ENCODE peak calls at places on chromosomes 1 and 21, in nine cellular contexts. One of them, this sample, is unnamed.

GRCh38 chr21:43287974-43288755 is 119.4 kb downstream of the CRYAA start:
- DNase-seq in Panc1: no peak
- DNase-seq in HCT116: no peak
- DNase-seq in breast epithelium: no peak
- DNase-seq in naive thymus-derived CD4-positive, alpha-beta T cell: no peak
- DNase-seq in globus pallidus: no peak
- DNase-seq in caudate nucleus: no peak
- DNase-seq in transverse colon: no peak
- DNase-seq in CD8-positive, alpha-beta T cell: no peak
- DNase-seq in this sample: no peak

GRCh38 chr1:204141131-204141530 is 10.7 kb downstream of the ETNK2 start:
- DNase-seq in caudate nucleus: no peak
- DNase-seq in CD8-positive, alpha-beta T cell: no peak
- DNase-seq in globus pallidus: no peak
- DNase-seq in transverse colon: no peak
- DNase-seq in naive thymus-derived CD4-positive, alpha-beta T cell: no peak
- DNase-seq in HCT116: no peak
- DNase-seq in breast epithelium: no peak
- DNase-seq in Panc1: no peak
- DNase-seq in this sample: no peak

GRCh38 chr1:184698969-184699368 is 55.7 kb downstream of the EDEM3 start:
- DNase-seq in HCT116: no peak
- DNase-seq in Panc1: no peak
- DNase-seq in caudate nucleus: no peak
- DNase-seq in globus pallidus: no peak
- DNase-seq in transverse colon: no peak
- DNase-seq in CD8-positive, alpha-beta T cell: no peak
- DNase-seq in breast epithelium: no peak
- DNase-seq in naive thymus-derived CD4-positive, alpha-beta T cell: no peak
- DNase-seq in this sample: no peak

GRCh38 chr1:88566615-88567387 is 117.3 kb upstream of the PKN2 start:
- DNase-seq in breast epithelium: no peak
- DNase-seq in HCT116: no peak
- DNase-seq in transverse colon: no peak
- DNase-seq in caudate nucleus: no peak
- DNase-seq in Panc1: no peak
- DNase-seq in globus pallidus: no peak
- DNase-seq in CD8-positive, alpha-beta T cell: no peak
- DNase-seq in naive thymus-derived CD4-positive, alpha-beta T cell: no peak
- DNase-seq in this sample: no peak

GRCh38 chr1:44674113-44675000 is at the start of the genes ARMH1 and TMEM53:
- DNase-seq in naive thymus-derived CD4-positive, alpha-beta T cell: peak; percentile 95
- DNase-seq in globus pallidus: peak; percentile 99
- DNase-seq in HCT116: peak; percentile 98
- DNase-seq in caudate nucleus: peak; percentile 99
- DNase-seq in transverse colon: peak; percentile 99
- DNase-seq in Panc1: peak; percentile 94
- DNase-seq in breast epithelium: peak; percentile 99
- DNase-seq in CD8-positive, alpha-beta T cell: peak; percentile 93
- DNase-seq in this sample: peak; percentile 95

GRCh38 chr1:15452866-15453571 is 3.5 kb upstream of the CELA2A start:
- DNase-seq in caudate nucleus: no peak
- DNase-seq in transverse colon: no peak
- DNase-seq in CD8-positive, alpha-beta T cell: no peak
- DNase-seq in Panc1: no peak
- DNase-seq in breast epithelium: no peak
- DNase-seq in HCT116: no peak
- DNase-seq in globus pallidus: no peak
- DNase-seq in naive thymus-derived CD4-positive, alpha-beta T cell: no peak
- DNase-seq in this sample: no peak

GRCh38 chr1:207312604-207312920 is 8.9 kb upstream of the CD55 start:
- DNase-seq in naive thymus-derived CD4-positive, alpha-beta T cell: no peak
- DNase-seq in HCT116: no peak
- DNase-seq in caudate nucleus: no peak
- DNase-seq in Panc1: no peak
- DNase-seq in transverse colon: no peak
- DNase-seq in CD8-positive, alpha-beta T cell: no peak
- DNase-seq in breast epithelium: no peak
- DNase-seq in globus pallidus: no peak
- DNase-seq in this sample: no peak

GRCh38 chr1:159000627-159001026 is 9.1 kb upstream of the IFI16 start:
- DNase-seq in CD8-positive, alpha-beta T cell: no peak
- DNase-seq in Panc1: no peak
- DNase-seq in transverse colon: peak; percentile 72
- DNase-seq in naive thymus-derived CD4-positive, alpha-beta T cell: no peak
- DNase-seq in breast epithelium: peak; percentile 69
- DNase-seq in HCT116: peak; percentile 10
- DNase-seq in globus pallidus: peak; percentile 82
- DNase-seq in caudate nucleus: peak; percentile 32
- DNase-seq in this sample: no peak

GRCh38 chr21:30207252-30207579 is 8.7 kb downstream of the CLDN8 start:
- DNase-seq in HCT116: no peak
- DNase-seq in CD8-positive, alpha-beta T cell: no peak
- DNase-seq in transverse colon: no peak
- DNase-seq in Panc1: no peak
- DNase-seq in caudate nucleus: no peak
- DNase-seq in naive thymus-derived CD4-positive, alpha-beta T cell: no peak
- DNase-seq in breast epithelium: no peak
- DNase-seq in globus pallidus: no peak
- DNase-seq in this sample: no peak

GRCh38 chr1:228340686-228341449 is 65.8 kb downstream of the TRIM11 start:
- DNase-seq in naive thymus-derived CD4-positive, alpha-beta T cell: no peak
- DNase-seq in CD8-positive, alpha-beta T cell: no peak
- DNase-seq in caudate nucleus: no peak
- DNase-seq in HCT116: no peak
- DNase-seq in Panc1: no peak
- DNase-seq in breast epithelium: peak; percentile 37
- DNase-seq in transverse colon: peak; percentile 9
- DNase-seq in globus pallidus: no peak
- DNase-seq in this sample: no peak

GRCh38 chr1:27341525-27342252 is at the start of gene SYTL1:
- DNase-seq in HCT116: peak; percentile 63
- DNase-seq in naive thymus-derived CD4-positive, alpha-beta T cell: peak; percentile 62
- DNase-seq in caudate nucleus: no peak
- DNase-seq in CD8-positive, alpha-beta T cell: peak; percentile 62
- DNase-seq in Panc1: no peak
- DNase-seq in transverse colon: peak; percentile 75
- DNase-seq in breast epithelium: peak; percentile 70
- DNase-seq in globus pallidus: no peak
- DNase-seq in this sample: peak; percentile 36

GRCh38 chr1:21898326-21899155 is 38.6 kb downstream of the HSPG2 start:
- DNase-seq in transverse colon: no peak
- DNase-seq in CD8-positive, alpha-beta T cell: no peak
- DNase-seq in naive thymus-derived CD4-positive, alpha-beta T cell: no peak
- DNase-seq in breast epithelium: no peak
- DNase-seq in Panc1: no peak
- DNase-seq in caudate nucleus: no peak
- DNase-seq in HCT116: no peak
- DNase-seq in globus pallidus: no peak
- DNase-seq in this sample: no peak

This sample was measured in hypothalamus.